ENCODE peak calls at places on chromosomes 12 and 14, in seven cellular contexts. One of them, this sample, is unnamed. For H3K4me1, the result is how much of the 10 kb centered on the place peaks cover.

GRCh38 chr14:104973215-104974145 is 4.7 kb downstream of the AHNAK2 start:
- DNase-seq in A549: peak
- DNase-seq in tibial artery: peak
- DNase-seq in lung: peak
- DNase-seq in lower lobe of right lung: peak
- DNase-seq in sigmoid colon: peak
- DNase-seq in psoas muscle: peak
- DNase-seq in this sample: peak

GRCh38 chr14:89765346-89765745 is 189.2 kb downstream of the EFCAB11 start:
- DNase-seq in A549: no peak
- DNase-seq in tibial artery: no peak
- DNase-seq in lung: no peak
- DNase-seq in lower lobe of right lung: no peak
- DNase-seq in sigmoid colon: no peak
- DNase-seq in psoas muscle: no peak
- DNase-seq in this sample: no peak

GRCh38 chr14:84425968-84426367 is 1104.0 kb upstream of the FLRT2 start:
- DNase-seq in A549: no peak
- DNase-seq in tibial artery: no peak
- DNase-seq in lung: no peak
- DNase-seq in lower lobe of right lung: no peak
- DNase-seq in sigmoid colon: no peak
- DNase-seq in psoas muscle: no peak
- DNase-seq in this sample: no peak

GRCh38 chr14:70515796-70516195 is 19.0 kb downstream of the ADAM20 start:
- DNase-seq in A549: no peak
- DNase-seq in tibial artery: no peak
- DNase-seq in lung: no peak
- DNase-seq in lower lobe of right lung: no peak
- DNase-seq in sigmoid colon: no peak
- DNase-seq in psoas muscle: no peak
- DNase-seq in this sample: no peak

GRCh38 chr12:116577149-116577548 is 18.0 kb downstream of the MAP1LC3B2 start:
- DNase-seq in A549: no peak
- DNase-seq in tibial artery: no peak
- DNase-seq in lung: no peak
- DNase-seq in lower lobe of right lung: no peak
- DNase-seq in sigmoid colon: no peak
- DNase-seq in psoas muscle: no peak
- DNase-seq in this sample: no peak

GRCh38 chr12:44817687-44818086 is 58.4 kb downstream of the NELL2 start:
- DNase-seq in A549: no peak
- DNase-seq in tibial artery: no peak
- DNase-seq in lung: no peak
- DNase-seq in lower lobe of right lung: no peak
- DNase-seq in sigmoid colon: no peak
- DNase-seq in psoas muscle: no peak
- DNase-seq in this sample: no peak

GRCh38 chr12:84508325-84508861 is 404.2 kb downstream of the SLC6A15 start:
- DNase-seq in A549: peak
- DNase-seq in tibial artery: peak
- DNase-seq in lung: no peak
- DNase-seq in lower lobe of right lung: no peak
- DNase-seq in sigmoid colon: peak
- DNase-seq in psoas muscle: no peak
- DNase-seq in this sample: peak

GRCh38 chr12:71947645-71948105 is 9.0 kb downstream of the TPH2 start:
- DNase-seq in A549: no peak
- DNase-seq in tibial artery: no peak
- DNase-seq in lung: peak
- DNase-seq in lower lobe of right lung: peak
- DNase-seq in sigmoid colon: no peak
- DNase-seq in psoas muscle: peak
- DNase-seq in this sample: peak

GRCh38 chr12:47394070-47394469 is 311.8 kb downstream of the RPAP3 start:
- DNase-seq in A549: peak
- DNase-seq in tibial artery: no peak
- DNase-seq in lung: no peak
- DNase-seq in lower lobe of right lung: no peak
- DNase-seq in sigmoid colon: no peak
- DNase-seq in psoas muscle: no peak
- DNase-seq in this sample: no peak

GRCh38 chr14:59337151-59337611 is 128.0 kb downstream of the GPR135 start:
- DNase-seq in A549: no peak
- DNase-seq in tibial artery: peak
- DNase-seq in lung: peak
- DNase-seq in lower lobe of right lung: peak
- DNase-seq in sigmoid colon: peak
- DNase-seq in psoas muscle: peak
- DNase-seq in this sample: peak

GRCh38 chr14:105622329-105622955 is 96.1 kb downstream of the TMEM121 start:
- DNase-seq in A549: no peak
- DNase-seq in tibial artery: no peak
- DNase-seq in lung: no peak
- DNase-seq in lower lobe of right lung: no peak
- DNase-seq in sigmoid colon: no peak
- DNase-seq in psoas muscle: no peak
- DNase-seq in this sample: no peak

GRCh38 chr12:68446896-68447806 is 115.0 kb upstream of the MDM1 start:
- DNase-seq in A549: no peak
- DNase-seq in tibial artery: no peak
- DNase-seq in lung: no peak
- DNase-seq in lower lobe of right lung: no peak
- DNase-seq in sigmoid colon: no peak
- DNase-seq in psoas muscle: no peak
- DNase-seq in this sample: no peak

GRCh38 chr12:84986586-84986985 is 49.5 kb downstream of the TSPAN19 start:
- DNase-seq in A549: no peak
- DNase-seq in tibial artery: no peak
- DNase-seq in lung: no peak
- DNase-seq in lower lobe of right lung: no peak
- DNase-seq in sigmoid colon: no peak
- DNase-seq in psoas muscle: no peak
- DNase-seq in this sample: no peak

GRCh38 chr12:132488127-132489077 is 1.5 kb upstream of the FBRSL1 start:
- DNase-seq in A549: no peak
- DNase-seq in tibial artery: peak
- DNase-seq in lung: peak
- DNase-seq in lower lobe of right lung: peak
- DNase-seq in sigmoid colon: no peak
- DNase-seq in psoas muscle: peak
- DNase-seq in this sample: no peak

GRCh38 chr14:61267336-61267735 is 13.8 kb downstream of the TMEM30B start:
- DNase-seq in A549: no peak
- DNase-seq in tibial artery: no peak
- DNase-seq in lung: no peak
- DNase-seq in lower lobe of right lung: no peak
- DNase-seq in sigmoid colon: no peak
- DNase-seq in psoas muscle: no peak
- DNase-seq in this sample: no peak

GRCh38 chr14:94864421-94865195 is 94.7 kb upstream of the GSC start:
- DNase-seq in A549: no peak
- DNase-seq in tibial artery: peak
- DNase-seq in lung: no peak
- DNase-seq in lower lobe of right lung: no peak
- DNase-seq in sigmoid colon: no peak
- DNase-seq in psoas muscle: no peak
- DNase-seq in this sample: no peak

GRCh38 chr12:28569698-28570411 is 379.6 kb downstream of the CCDC91 start:
- DNase-seq in A549: peak
- DNase-seq in tibial artery: no peak
- DNase-seq in lung: no peak
- DNase-seq in lower lobe of right lung: no peak
- DNase-seq in sigmoid colon: peak
- DNase-seq in psoas muscle: no peak
- DNase-seq in this sample: peak

GRCh38 chr14:55705651-55706340 is 125.8 kb downstream of the KTN1 start:
- DNase-seq in A549: peak
- DNase-seq in tibial artery: no peak
- DNase-seq in lung: peak
- DNase-seq in lower lobe of right lung: peak
- DNase-seq in sigmoid colon: no peak
- DNase-seq in psoas muscle: no peak
- DNase-seq in this sample: peak

GRCh38 chr14:60723218-60724079 is 702 bp downstream of the SIX4 start:
- DNase-seq in A549: peak
- DNase-seq in tibial artery: peak
- DNase-seq in lung: peak
- DNase-seq in lower lobe of right lung: peak
- DNase-seq in sigmoid colon: peak
- DNase-seq in psoas muscle: peak
- DNase-seq in this sample: peak

GRCh38 chr14:63468273-63468672 is 74.9 kb downstream of the PPP2R5E start:
- DNase-seq in A549: peak
- DNase-seq in tibial artery: no peak
- DNase-seq in lung: no peak
- DNase-seq in lower lobe of right lung: no peak
- DNase-seq in sigmoid colon: no peak
- DNase-seq in psoas muscle: no peak
- DNase-seq in this sample: peak

GRCh38 chr14:64060648-64061096 is 207.9 kb downstream of the SYNE2 start:
- DNase-seq in A549: peak
- DNase-seq in tibial artery: no peak
- DNase-seq in lung: no peak
- DNase-seq in lower lobe of right lung: no peak
- DNase-seq in sigmoid colon: no peak
- DNase-seq in psoas muscle: no peak
- DNase-seq in this sample: no peak

GRCh38 chr12:115866909-115867525 is 410.5 kb downstream of the MED13L start:
- DNase-seq in A549: peak
- DNase-seq in tibial artery: no peak
- DNase-seq in lung: no peak
- DNase-seq in lower lobe of right lung: no peak
- DNase-seq in sigmoid colon: no peak
- DNase-seq in psoas muscle: no peak
- DNase-seq in this sample: no peak

GRCh38 chr14:104138891-104139459 is 588 bp downstream of the KIF26A start:
- DNase-seq in A549: no peak
- DNase-seq in tibial artery: no peak
- DNase-seq in lung: no peak
- DNase-seq in lower lobe of right lung: peak
- DNase-seq in sigmoid colon: peak
- DNase-seq in psoas muscle: peak
- DNase-seq in this sample: no peak

GRCh38 chr12:28563926-28564325 is 373.7 kb downstream of the CCDC91 start:
- DNase-seq in A549: no peak
- DNase-seq in tibial artery: no peak
- DNase-seq in lung: no peak
- DNase-seq in lower lobe of right lung: no peak
- DNase-seq in sigmoid colon: no peak
- DNase-seq in psoas muscle: no peak
- DNase-seq in this sample: no peak

GRCh38 chr12:110578522-110579238 is 4.4 kb downstream of the PPTC7 start:
- DNase-seq in A549: no peak
- DNase-seq in tibial artery: no peak
- DNase-seq in lung: no peak
- DNase-seq in lower lobe of right lung: no peak
- DNase-seq in sigmoid colon: no peak
- DNase-seq in psoas muscle: no peak
- DNase-seq in this sample: no peak

GRCh38 chr14:97276573-97276972 is 479.4 kb downstream of the VRK1 start:
- DNase-seq in A549: no peak
- DNase-seq in tibial artery: no peak
- DNase-seq in lung: no peak
- DNase-seq in lower lobe of right lung: no peak
- DNase-seq in sigmoid colon: no peak
- DNase-seq in psoas muscle: no peak
- DNase-seq in this sample: no peak

GRCh38 chr12:76103958-76104357 is 19.5 kb upstream of the NAP1L1 start:
- DNase-seq in A549: no peak
- DNase-seq in tibial artery: no peak
- DNase-seq in lung: no peak
- DNase-seq in lower lobe of right lung: no peak
- DNase-seq in sigmoid colon: no peak
- DNase-seq in psoas muscle: no peak
- DNase-seq in this sample: no peak

GRCh38 chr12:102406033-102406584 is 74.3 kb downstream of the IGF1 start:
- DNase-seq in A549: no peak
- DNase-seq in tibial artery: peak
- DNase-seq in lung: no peak
- DNase-seq in lower lobe of right lung: peak
- DNase-seq in sigmoid colon: peak
- DNase-seq in psoas muscle: peak
- DNase-seq in this sample: no peak

DNA sequence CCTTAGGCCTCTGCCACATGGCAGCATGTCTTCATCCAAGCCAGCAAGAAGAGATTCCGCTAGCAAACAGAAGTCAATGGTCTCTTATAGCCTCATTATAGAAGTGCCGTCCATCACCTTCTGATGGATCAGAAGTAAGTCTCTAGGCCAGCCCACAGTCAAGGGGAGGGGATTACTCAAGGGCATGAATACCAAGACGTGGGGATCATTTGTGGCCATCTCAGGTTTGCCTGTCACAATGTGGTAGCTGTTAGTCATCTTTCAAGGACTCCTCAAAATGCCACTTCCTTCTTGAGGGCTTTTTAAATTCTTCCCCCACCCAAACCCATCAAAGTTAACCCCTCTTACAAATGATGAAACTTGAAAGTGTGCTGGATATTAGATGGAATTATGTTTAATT is 8.1 kb upstream of the ADCY6 start:
- DNase-seq in A549: no peak
- DNase-seq in tibial artery: no peak
- DNase-seq in lung: no peak
- DNase-seq in lower lobe of right lung: no peak
- DNase-seq in sigmoid colon: no peak
- DNase-seq in psoas muscle: no peak
- DNase-seq in this sample: peak
- H3K27ac ChIP-seq in A549: no peak
- H3K27ac ChIP-seq in tibial artery: no peak
- H3K27ac ChIP-seq in lung: no peak
- H3K27ac ChIP-seq in lower lobe of right lung: no peak
- H3K27ac ChIP-seq in sigmoid colon: no peak
- H3K27ac ChIP-seq in psoas muscle: no peak
- H3K27ac ChIP-seq in this sample: no peak

GRCh38 chr14:25833341-25834121 is 764.3 kb downstream of the NOVA1 start:
- DNase-seq in A549: peak
- DNase-seq in tibial artery: no peak
- DNase-seq in lung: no peak
- DNase-seq in lower lobe of right lung: no peak
- DNase-seq in sigmoid colon: no peak
- DNase-seq in psoas muscle: no peak
- DNase-seq in this sample: peak

GRCh38 chr14:25828562-25828961 is 769.3 kb downstream of the NOVA1 start:
- DNase-seq in A549: no peak
- DNase-seq in tibial artery: no peak
- DNase-seq in lung: no peak
- DNase-seq in lower lobe of right lung: no peak
- DNase-seq in sigmoid colon: no peak
- DNase-seq in psoas muscle: no peak
- DNase-seq in this sample: no peak
- TF ChIP-seq CTCF in A549: no peak
- TF ChIP-seq CTCF in tibial artery: no peak
- TF ChIP-seq CTCF in lung: no peak
- TF ChIP-seq CTCF in lower lobe of right lung: no peak
- TF ChIP-seq CTCF in sigmoid colon: no peak
- TF ChIP-seq CTCF in psoas muscle: no peak
- TF ChIP-seq CTCF in this sample: no peak

GRCh38 chr14:75539165-75539561 is 16.9 kb downstream of the BATF start:
- DNase-seq in A549: no peak
- DNase-seq in tibial artery: no peak
- DNase-seq in lung: no peak
- DNase-seq in lower lobe of right lung: no peak
- DNase-seq in sigmoid colon: no peak
- DNase-seq in psoas muscle: no peak
- DNase-seq in this sample: no peak
- H3K4me1 ChIP-seq in A549: under half
- H3K4me1 ChIP-seq in tibial artery: under half
- H3K4me1 ChIP-seq in lung: under half
- H3K4me1 ChIP-seq in lower lobe of right lung: under half
- H3K4me1 ChIP-seq in sigmoid colon: under half
- H3K4me1 ChIP-seq in psoas muscle: under half
- H3K4me1 ChIP-seq in this sample: under half

GRCh38 chr14:22305563-22306127 is 283.4 kb downstream of the DAD1 start:
- DNase-seq in A549: no peak
- DNase-seq in tibial artery: no peak
- DNase-seq in lung: no peak
- DNase-seq in lower lobe of right lung: no peak
- DNase-seq in sigmoid colon: no peak
- DNase-seq in psoas muscle: no peak
- DNase-seq in this sample: no peak
- H3K27ac ChIP-seq in A549: no peak
- H3K27ac ChIP-seq in tibial artery: no peak
- H3K27ac ChIP-seq in lung: no peak
- H3K27ac ChIP-seq in lower lobe of right lung: no peak
- H3K27ac ChIP-seq in sigmoid colon: no peak
- H3K27ac ChIP-seq in psoas muscle: no peak
- H3K27ac ChIP-seq in this sample: no peak

This sample was measured in PC-9.